ENCODE peak calls at places on chromosomes 5 and 9, in four cellular contexts. B, V, A and G are unnamed samples.

GRCh38 chr5:178818094-178818493 is 41.7 kb upstream of the ZNF354B start:
- DNase-seq in V (no peak), B (no peak), A (no peak), G (peak)

GRCh38 chr5:132003170-132003744 is 8.2 kb downstream of the ACSL6 start:
- DNase-seq in A (peak), V (peak), B (peak), G (no peak)

GRCh38 chr5:93532370-93532769 is 48.6 kb downstream of the NR2F1-AS1 start:
- DNase-seq in B (no peak), A (peak), V (peak), G (peak)

GRCh38 chr5:108025009-108025408 is 354.3 kb upstream of the EFNA5 start:
- DNase-seq in B (no peak), V (no peak), A (no peak), G (no peak)

GRCh38 chr5:173825215-173825865 is 62.8 kb upstream of the CPEB4 start:
- DNase-seq in V (no peak), A (no peak), B (no peak), G (peak)

GRCh38 chr9:16289639-16290038 is 580.8 kb downstream of the BNC2 start:
- DNase-seq in V (no peak), A (no peak), B (peak), G (no peak)

GRCh38 chr5:12704955-12705354 is 800.7 kb upstream of the CTNND2 start:
- DNase-seq in A (no peak), V (no peak), B (no peak), G (no peak)

GRCh38 chr9:128523199-128523925 is 18.8 kb downstream of the GLE1 start:
- DNase-seq in V (peak), A (peak), B (peak), G (peak)

GRCh38 chr5:61576556-61576955 is 244.5 kb downstream of the ZSWIM6 start:
- DNase-seq in A (no peak), B (no peak), V (no peak), G (no peak)

GRCh38 chr5:15463231-15463630 is 36.7 kb upstream of the FBXL7 start:
- DNase-seq in A (peak), B (no peak), V (peak), G (no peak)

GRCh38 chr5:127757576-127757975 is 54.4 kb downstream of the CCDC192 start:
- DNase-seq in V (peak), B (no peak), A (peak), G (peak)

GRCh38 chr5:73170522-73170921 is 2.5 kb upstream of the TMEM174 start:
- DNase-seq in V (peak), A (peak), B (peak), G (no peak)

GRCh38 chr9:98860871-98861293 is 53.4 kb downstream of the GALNT12 start:
- DNase-seq in A (peak), B (no peak), V (peak), G (peak)

GRCh38 chr5:94326579-94326978 is 291.8 kb downstream of the KIAA0825 start:
- DNase-seq in B (no peak), A (no peak), V (no peak), G (no peak)

GRCh38 chr9:129143461-129143927 is 32.3 kb downstream of the PTPA start:
- DNase-seq in B (peak), A (peak), V (no peak), G (peak)

GRCh38 chr5:75610201-75610600 is 1.1 kb upstream of the ANKDD1B start:
- DNase-seq in A (no peak), B (peak), V (no peak), G (no peak)

GRCh38 chr5:153974131-153974812 is 64.4 kb downstream of the FAM114A2 start:
- DNase-seq in A (peak), V (peak), B (peak), G (peak)

GRCh38 chr5:121257621-121258020 is 594.1 kb upstream of the FTMT start:
- DNase-seq in B (no peak), A (no peak), V (no peak), G (no peak)

GRCh38 chr5:59640411-59640810 is 253.1 kb downstream of the PDE4D start:
- DNase-seq in A (no peak), V (peak), B (no peak), G (peak)

GRCh38 chr5:150180241-150181027 is 9.4 kb upstream of the SLC6A7 start:
- DNase-seq in B (no peak), A (peak), V (no peak), G (no peak)

GRCh38 chr9:121858788-121859187 is 207.4 kb downstream of the DAB2IP start:
- DNase-seq in A (no peak), V (no peak), B (no peak), G (no peak)

GRCh38 chr5:132471944-132472343 is 18.6 kb downstream of the IRF1 start:
- DNase-seq in A (no peak), V (no peak), B (no peak), G (no peak)

GRCh38 chr9:101176384-101176783 is 147.9 kb downstream of the PLPPR1 start:
- DNase-seq in V (no peak), A (no peak), B (peak), G (no peak)

GRCh38 chr9:81083821-81084512 is 605.4 kb downstream of the TLE1 start:
- DNase-seq in V (no peak), A (peak), B (no peak), G (no peak)

GRCh38 chr5:23412011-23412410 is 95.4 kb upstream of the PRDM9 start:
- DNase-seq in A (no peak), B (no peak), V (no peak), G (no peak)

GRCh38 chr9:91427873-91428272 is 4.2 kb upstream of the NFIL3 start:
- DNase-seq in B (no peak), V (no peak), A (peak), G (peak)

GRCh38 chr9:82489579-82489915 is 501.0 kb downstream of the SPATA31D1 start:
- DNase-seq in V (no peak), A (peak), B (no peak), G (no peak)

GRCh38 chr5:73321757-73322452 is 126.7 kb downstream of the FOXD1 start:
- DNase-seq in B (no peak), V (no peak), A (peak), G (no peak)

GRCh38 chr9:136201609-136202448 is 3.1 kb downstream of the LHX3 start:
- DNase-seq in V (peak), A (no peak), B (no peak), G (peak)

GRCh38 chr9:72991772-72992171 is 38.9 kb upstream of the ALDH1A1 start:
- DNase-seq in A (no peak), V (no peak), B (no peak), G (no peak)

GRCh38 chr9:137784046-137784445 is 93.5 kb upstream of the CACNA1B start:
- DNase-seq in B (no peak), V (no peak), A (no peak), G (no peak)

GRCh38 chr5:76724871-76725270 is 8.9 kb downstream of the F2R start:
- DNase-seq in B (no peak), A (peak), V (no peak), G (peak)

GRCh38 chr9:101486693-101487442 is 46.8 kb upstream of the RNF20 start:
- DNase-seq in A (peak), V (peak), B (peak), G (peak)

GRCh38 chr5:141822134-141822533 is 56.1 kb downstream of the PCDH1 start:
- DNase-seq in A (peak), V (no peak), B (no peak), G (peak)

GRCh38 chr9:20492772-20493171 is 129.5 kb downstream of the MLLT3 start:
- DNase-seq in A (no peak), V (no peak), B (no peak), G (no peak)

GRCh38 chr5:149128023-149128875 is 13.0 kb upstream of the ABLIM3 start:
- DNase-seq in A (peak), V (peak), B (peak), G (peak)

GRCh38 chr5:167565555-167565954 is 725.9 kb upstream of the WWC1 start:
- DNase-seq in V (peak), B (no peak), A (peak), G (peak)

GRCh38 chr5:105508519-105508918 is 1945.9 kb upstream of the NUDT12 start:
- DNase-seq in A (peak), B (no peak), V (no peak), G (peak)

GRCh38 chr5:105503950-105504349 is 1941.4 kb upstream of the NUDT12 start:
- DNase-seq in B (no peak), V (no peak), A (peak), G (no peak)

GRCh38 chr5:105501315-105501714 is 1938.7 kb upstream of the NUDT12 start:
- DNase-seq in A (no peak), V (no peak), B (no peak), G (no peak)

GRCh38 chr5:105506692-105507277 is 1944.2 kb upstream of the NUDT12 start:
- DNase-seq in A (peak), V (peak), B (peak), G (peak)
- TF ChIP-seq CTCF in A (no peak), V (peak), B (peak), G (peak)

GRCh38 chr9:12781334-12781733 is 6.5 kb downstream of the LURAP1L start:
- DNase-seq in A (no peak), V (no peak), B (no peak), G (no peak)

GRCh38 chr9:12784461-12785250 is 9.8 kb downstream of the LURAP1L start:
- DNase-seq in B (no peak), V (no peak), A (peak), G (peak)

GRCh38 chr9:12785251-12785880 is 10.5 kb downstream of the LURAP1L start:
- DNase-seq in B (no peak), V (no peak), A (peak), G (peak)

GRCh38 chr9:12785941-12786340 is 11.1 kb downstream of the LURAP1L start:
- DNase-seq in A (no peak), V (no peak), B (no peak), G (no peak)

DNA sequence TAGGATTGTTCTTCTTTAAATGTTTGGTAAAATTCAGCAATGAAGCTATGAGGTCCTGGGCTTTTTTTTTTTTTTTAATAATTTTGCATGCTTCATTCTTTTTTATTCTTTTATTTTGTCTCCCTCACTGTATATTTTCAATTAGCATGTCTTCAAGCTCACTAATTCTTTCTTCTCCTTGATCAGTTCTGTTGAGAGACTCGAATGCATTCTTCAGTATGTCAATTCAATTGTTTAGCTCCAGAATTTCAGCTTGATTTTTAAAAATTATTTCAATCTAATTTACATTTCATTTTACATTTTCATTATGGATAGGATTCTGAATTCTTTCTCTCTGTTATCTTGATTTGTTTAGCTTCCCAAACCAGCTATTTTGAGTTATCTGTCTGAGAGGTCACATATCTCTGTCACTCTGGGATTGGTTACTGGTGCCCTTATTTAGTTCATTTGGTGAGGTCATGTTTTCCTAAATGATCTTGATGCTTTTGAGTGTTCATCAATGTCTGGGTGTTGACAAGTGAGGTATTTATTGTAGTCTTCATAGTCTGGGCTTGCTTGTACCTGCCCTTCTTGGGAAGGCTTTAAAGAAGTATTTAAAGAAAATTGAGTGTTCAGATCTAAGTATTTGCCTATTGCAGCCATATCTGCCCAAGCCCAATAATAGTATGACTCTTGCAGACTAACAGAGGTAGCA is 9.1 kb downstream of the LURAP1L start:
- DNase-seq in B (no peak), V (no peak), A (no peak), G (no peak)
- H3K4me2 ChIP-seq in B (no peak), V (no peak), A (peak), G (peak)

GRCh38 chr5:147996379-147996778 is 67.4 kb upstream of the SPINK5 start:
- DNase-seq in V (no peak), B (no peak), A (no peak), G (no peak)
- TF ChIP-seq CTCF in V (no peak), B (peak), A (no peak), G (no peak)

DNA sequence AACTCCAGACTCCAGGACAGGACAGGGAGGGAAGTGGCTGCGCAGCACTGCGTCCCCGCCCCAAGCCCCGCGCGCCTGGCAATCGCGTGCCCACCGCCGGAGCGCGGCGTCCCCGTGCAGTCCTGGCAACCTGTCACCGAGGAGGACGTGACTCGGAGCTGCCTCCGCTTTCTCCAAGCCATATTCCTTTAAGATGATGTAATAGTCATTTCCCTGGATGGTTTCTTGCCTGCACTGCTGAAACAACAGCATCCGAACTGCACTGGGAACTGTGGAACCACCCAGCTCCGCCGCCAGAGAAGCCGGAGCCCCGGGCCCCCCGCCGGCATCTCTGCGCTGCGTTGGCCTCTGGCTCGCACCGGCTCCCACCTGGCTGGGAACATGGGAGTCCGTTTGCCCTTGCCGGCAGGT is 34.5 kb downstream of the KCTD16 start:
- DNase-seq in B (peak), V (peak), A (peak), G (peak)
- H3K4me2 ChIP-seq in B (peak), V (peak), A (peak), G (peak)

DNA sequence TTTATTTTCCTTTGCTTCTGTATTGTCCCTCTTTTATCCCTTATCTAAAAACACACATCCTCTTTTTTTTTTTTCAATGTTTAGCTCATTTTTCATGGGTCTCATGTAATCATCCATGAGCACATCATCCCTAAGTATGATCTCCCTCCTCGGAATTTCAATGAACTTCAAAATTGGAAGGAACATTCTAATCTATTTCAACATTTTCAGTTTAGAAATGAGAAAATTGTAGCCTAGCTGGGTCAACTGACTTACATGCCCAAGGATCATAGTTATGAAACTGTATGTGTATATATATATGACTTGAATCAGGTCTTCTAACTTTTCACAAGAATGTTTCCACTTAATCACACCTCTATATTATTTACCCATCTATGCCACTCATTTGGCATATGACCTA is 77.7 kb downstream of the TUSC1 start:
- DNase-seq in B (no peak), A (no peak), V (no peak), G (no peak)
- TF ChIP-seq CTCF in B (no peak), A (no peak), V (no peak), G (no peak)

GRCh38 chr5:1400211-1400855 is 44.9 kb downstream of the SLC6A3 start:
- DNase-seq in V (no peak), B (no peak), A (no peak), G (no peak)
- H3K4me2 ChIP-seq in V (no peak), B (no peak), A (no peak), G (no peak)

DNA sequence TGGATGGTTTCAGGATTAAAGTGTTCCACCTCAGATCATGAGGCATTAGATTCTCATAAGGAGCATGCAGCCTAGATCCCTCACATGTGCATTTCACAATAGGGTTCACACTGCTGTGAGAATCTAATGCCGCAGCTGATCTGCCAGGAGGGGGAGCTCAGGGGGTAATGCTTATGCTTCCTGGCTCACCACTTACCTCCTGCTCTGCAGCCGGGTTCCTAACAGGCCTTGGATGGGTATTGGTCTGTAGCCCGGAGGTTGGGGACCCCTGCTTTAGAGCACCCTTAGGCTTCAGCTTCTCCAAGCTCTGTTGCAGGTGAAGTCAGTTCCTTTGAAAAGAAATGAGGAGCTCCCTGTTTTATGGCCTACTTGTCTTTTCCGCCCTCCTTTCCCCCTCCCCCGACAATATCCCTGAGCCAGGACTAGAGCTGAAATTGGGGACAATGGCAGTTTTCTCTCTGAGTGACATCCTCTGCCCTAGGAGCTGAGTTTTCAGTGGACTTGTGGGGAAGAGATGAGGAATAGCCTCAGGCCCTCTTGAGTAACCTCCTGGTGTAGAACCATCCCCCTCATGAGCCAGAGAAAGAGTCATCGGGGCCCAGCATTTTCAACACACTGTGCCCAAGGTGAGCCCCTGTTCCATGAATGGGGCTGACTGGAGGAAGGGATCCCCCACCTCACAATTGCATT is 16.2 kb upstream of the MAT2B start:
- DNase-seq in V (no peak), A (peak), B (peak), G (no peak)
- TF ChIP-seq CTCF in V (peak), A (no peak), B (peak), G (no peak)

GRCh38 chr9:133456409-133456808 is 3.4 kb upstream of the CACFD1 start:
- DNase-seq in V (no peak), B (no peak), A (no peak), G (no peak)

GRCh38 chr9:133458643-133459312 is 1.0 kb upstream of the CACFD1 start:
- DNase-seq in B (no peak), V (peak), A (no peak), G (no peak)

GRCh38 chr9:133457233-133457632 is 2.5 kb upstream of the CACFD1 start:
- DNase-seq in A (no peak), B (peak), V (no peak), G (no peak)

GRCh38 chr9:133455936-133456335 is 3.8 kb upstream of the CACFD1 start:
- DNase-seq in V (no peak), B (no peak), A (no peak), G (no peak)

DNA sequence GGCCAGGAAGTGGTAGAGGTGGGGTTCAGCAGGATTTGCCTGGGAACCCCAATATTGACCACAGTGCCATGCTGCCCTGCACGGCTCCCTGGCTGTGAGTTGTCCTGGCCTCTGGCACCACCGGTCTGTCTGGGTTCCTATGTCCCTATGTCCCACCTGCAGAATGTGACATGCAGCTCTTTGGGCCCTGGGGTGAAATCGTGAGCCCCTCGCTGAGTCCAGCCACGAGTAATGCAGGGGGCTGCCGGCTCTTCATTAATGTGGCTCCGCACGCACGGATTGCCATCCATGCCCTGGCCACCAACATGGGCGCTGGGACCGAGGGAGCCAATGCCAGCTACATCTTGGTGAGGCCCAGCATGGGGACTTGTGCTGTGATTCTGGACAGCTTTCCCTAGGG is 2.0 kb upstream of the CACFD1 start:
- DNase-seq in B (no peak), V (no peak), A (no peak), G (no peak)
- H3K4me2 ChIP-seq in B (no peak), V (no peak), A (no peak), G (no peak)